ENCODE peak calls at places on chromosomes 7 and 10, in five cellular contexts. Z is A549, P is Peyer's patch, B is lung, Y is left ventricle myocardium inferior. G is an unnamed sample. For H3K4me1, the result is how much of the 10 kb centered on the place peaks cover.

GRCh38 chr7:87413029-87413428 is 62.5 kb downstream of the ABCB4 start:
- DNase-seq in Y (no peak), P (no peak), Z (no peak), B (no peak), G (no peak)

GRCh38 chr10:86122646-86123045 is 243.9 kb downstream of the GRID1 start:
- DNase-seq in B (no peak), Y (no peak), Z (no peak), P (no peak), G (no peak)

GRCh38 chr10:77919713-77920108 is 6.8 kb downstream of the DLG5 start:
- DNase-seq in Z (peak), B (no peak), Y (no peak), P (no peak), G (no peak)

GRCh38 chr10:29345144-29345892 is 56.4 kb downstream of the LYZL1 start:
- DNase-seq in Y (no peak), Z (no peak), P (no peak), B (no peak), G (no peak)

GRCh38 chr10:109933984-109934565 is 10.8 kb upstream of the XPNPEP1 start:
- DNase-seq in Y (no peak), B (no peak), Z (no peak), P (peak), G (peak)

GRCh38 chr10:22174442-22174841 is 43.4 kb downstream of the EBLN1 start:
- DNase-seq in Y (no peak), Z (no peak), P (no peak), B (no peak), G (no peak)

GRCh38 chr7:31811650-31812461 is 124.8 kb downstream of the PPP1R17 start:
- DNase-seq in B (no peak), Y (no peak), Z (no peak), P (no peak), G (no peak)

GRCh38 chr7:131501930-131502685 is 54.3 kb downstream of the PODXL start:
- DNase-seq in Z (no peak), P (no peak), B (no peak), Y (no peak), G (no peak)

GRCh38 chr7:113891828-113892227 is 27.0 kb downstream of the PPP1R3A start:
- DNase-seq in P (no peak), B (no peak), Z (no peak), Y (no peak), G (no peak)

GRCh38 chr7:131305152-131305551 is 22.5 kb upstream of the MKLN1 start:
- DNase-seq in Y (no peak), Z (no peak), B (no peak), P (no peak), G (no peak)

GRCh38 chr7:1125603-1125969 is 34.4 kb downstream of the ZFAND2A start:
- DNase-seq in P (no peak), Z (no peak), Y (no peak), B (no peak), G (no peak)

GRCh38 chr7:84042110-84042539 is 152.5 kb downstream of the SEMA3A start:
- DNase-seq in Z (peak), B (no peak), Y (no peak), P (no peak), G (no peak)

GRCh38 chr10:74337330-74338016 is 186.5 kb downstream of the ADK start:
- DNase-seq in P (no peak), Y (no peak), B (no peak), Z (peak), G (no peak)

DNA sequence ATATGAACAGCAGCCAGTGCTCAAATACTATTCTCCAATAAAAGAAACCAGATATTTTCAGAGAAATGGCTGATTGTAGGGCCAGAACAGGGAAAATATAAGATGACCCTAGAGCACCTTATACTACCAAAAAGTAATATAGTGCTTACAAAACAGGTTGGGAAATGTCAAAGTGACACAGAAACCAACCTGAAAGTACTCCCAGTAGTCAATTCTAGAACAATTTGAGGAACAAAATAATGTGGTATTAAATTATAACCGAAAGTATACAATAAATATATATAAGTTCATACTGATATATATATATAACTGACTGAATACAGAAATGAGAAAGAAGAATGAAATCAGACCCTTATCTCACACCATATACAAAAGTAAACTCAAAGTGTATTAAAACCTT is 657.2 kb upstream of the PHF14 start:
- DNase-seq in Y (no peak), P (no peak), B (no peak), Z (no peak), G (no peak)
- H3K27ac ChIP-seq in Y (no peak), P (no peak), B (no peak), Z (no peak), G (no peak)

GRCh38 chr10:102279104-102279503 is 33.8 kb downstream of the GBF1 start:
- DNase-seq in Z (no peak), P (no peak), B (no peak), Y (no peak), G (no peak)
- H3K4me1 ChIP-seq in Z (under half), P (under half), B (under half), Y (half or more), G (under half)

GRCh38 chr7:159142730-159143129 is 1.9 kb downstream of the VIPR2 start:
- DNase-seq in Z (no peak), Y (no peak), B (no peak), P (no peak), G (no peak)
- H3K4me3 ChIP-seq in Z (no peak), Y (peak), B (no peak), P (peak), G (no peak)

GRCh38 chr7:108093903-108094302 is 36.3 kb downstream of the LAMB4 start:
- DNase-seq in Z (no peak), B (no peak), Y (no peak), P (no peak), G (no peak)
- H3K27ac ChIP-seq in Z (peak), B (peak), Y (peak), P (no peak), G (no peak)

GRCh38 chr7:80775481-80775880 is 137.0 kb downstream of the CD36 start:
- DNase-seq in P (no peak), B (no peak), Y (no peak), Z (no peak), G (no peak)
- H3K4me1 ChIP-seq in P (under half), B (under half), Y (half or more), Z (half or more), G (under half)

GRCh38 chr7:32905175-32905662 is 13.7 kb upstream of the KBTBD2 start:
- DNase-seq in Z (peak), P (no peak), B (peak), Y (no peak), G (peak)
- H3K4me3 ChIP-seq in Z (peak), P (peak), B (no peak), Y (peak), G (peak)

DNA sequence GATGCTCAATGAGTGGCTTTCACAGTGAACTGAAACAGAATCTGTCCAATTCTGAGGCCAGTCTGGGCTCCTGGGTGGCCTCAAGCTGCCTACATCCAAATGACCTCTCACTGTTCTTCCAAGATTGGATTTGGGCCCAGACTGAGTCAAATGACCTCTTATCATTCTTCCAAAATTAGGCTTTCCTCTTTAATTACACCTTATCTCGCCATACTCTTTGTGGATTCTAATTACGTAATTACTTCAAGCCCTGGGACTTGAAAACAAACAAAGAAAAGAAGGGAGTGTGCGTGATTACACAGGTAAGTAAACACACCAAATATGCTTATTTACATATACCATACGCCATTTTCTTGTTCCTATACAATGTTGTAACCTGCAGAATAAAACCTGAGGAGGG is 18.8 kb downstream of the SORBS1 start:
- DNase-seq in Z (no peak), Y (no peak), P (no peak), B (no peak), G (no peak)
- H3K27ac ChIP-seq in Z (no peak), Y (peak), P (no peak), B (peak), G (no peak)